ENCODE peak calls at places on chromosome 15, in ten cellular contexts. One of them, this sample, is unnamed.

GRCh38 chr15:90031231-90031791 is 30.2 kb downstream of the ZNF710 start:
- DNase-seq in ecto neural progenitor cell: no peak
- DNase-seq in EH: peak; percentile 73
- DNase-seq in left ventricle myocardium inferior: no peak
- DNase-seq in SHP77: no peak
- DNase-seq in astrocyte of the spinal cord: peak; percentile 48
- DNase-seq in Right ventricle myocardium inferior: no peak
- DNase-seq in non-pigmented ciliary epithelial cell: no peak
- DNase-seq in fibroblast of gingiva: peak; percentile 76
- DNase-seq in activated T-helper 9 cell treated with anti-CD3 and anti-CD28 coated beads, Interleukin-2, amount 50 U/mL, for 16 hours: no peak
- DNase-seq in this sample: no peak

GRCh38 chr15:101407439-101407838 is 82.1 kb downstream of the PCSK6 start:
- DNase-seq in ecto neural progenitor cell: no peak
- DNase-seq in EH: no peak
- DNase-seq in left ventricle myocardium inferior: no peak
- DNase-seq in SHP77: no peak
- DNase-seq in astrocyte of the spinal cord: no peak
- DNase-seq in Right ventricle myocardium inferior: no peak
- DNase-seq in non-pigmented ciliary epithelial cell: no peak
- DNase-seq in fibroblast of gingiva: no peak
- DNase-seq in activated T-helper 9 cell treated with anti-CD3 and anti-CD28 coated beads, Interleukin-2, amount 50 U/mL, for 16 hours: no peak
- DNase-seq in this sample: no peak

GRCh38 chr15:68379759-68380290 is 52.1 kb downstream of the ITGA11 start:
- DNase-seq in ecto neural progenitor cell: no peak
- DNase-seq in EH: peak; percentile 59
- DNase-seq in left ventricle myocardium inferior: no peak
- DNase-seq in SHP77: no peak
- DNase-seq in astrocyte of the spinal cord: peak; percentile 67
- DNase-seq in Right ventricle myocardium inferior: no peak
- DNase-seq in non-pigmented ciliary epithelial cell: no peak
- DNase-seq in fibroblast of gingiva: no peak
- DNase-seq in activated T-helper 9 cell treated with anti-CD3 and anti-CD28 coated beads, Interleukin-2, amount 50 U/mL, for 16 hours: no peak
- DNase-seq in this sample: no peak

GRCh38 chr15:89947338-89947829 is 34.6 kb upstream of the ARPIN start:
- DNase-seq in ecto neural progenitor cell: no peak
- DNase-seq in EH: no peak
- DNase-seq in left ventricle myocardium inferior: no peak
- DNase-seq in SHP77: no peak
- DNase-seq in astrocyte of the spinal cord: no peak
- DNase-seq in Right ventricle myocardium inferior: no peak
- DNase-seq in non-pigmented ciliary epithelial cell: no peak
- DNase-seq in fibroblast of gingiva: no peak
- DNase-seq in activated T-helper 9 cell treated with anti-CD3 and anti-CD28 coated beads, Interleukin-2, amount 50 U/mL, for 16 hours: no peak
- DNase-seq in this sample: no peak

GRCh38 chr15:42695527-42696071 is 41.3 kb downstream of the CDAN1 start:
- DNase-seq in ecto neural progenitor cell: no peak
- DNase-seq in EH: no peak
- DNase-seq in left ventricle myocardium inferior: no peak
- DNase-seq in SHP77: no peak
- DNase-seq in astrocyte of the spinal cord: no peak
- DNase-seq in Right ventricle myocardium inferior: no peak
- DNase-seq in non-pigmented ciliary epithelial cell: no peak
- DNase-seq in fibroblast of gingiva: peak; percentile 40
- DNase-seq in activated T-helper 9 cell treated with anti-CD3 and anti-CD28 coated beads, Interleukin-2, amount 50 U/mL, for 16 hours: no peak
- DNase-seq in this sample: no peak

GRCh38 chr15:62135532-62136134 is 29.5 kb downstream of the C2CD4B start:
- DNase-seq in ecto neural progenitor cell: no peak
- DNase-seq in EH: peak; percentile 72
- DNase-seq in left ventricle myocardium inferior: no peak
- DNase-seq in SHP77: no peak
- DNase-seq in astrocyte of the spinal cord: peak; percentile 22
- DNase-seq in Right ventricle myocardium inferior: no peak
- DNase-seq in non-pigmented ciliary epithelial cell: no peak
- DNase-seq in fibroblast of gingiva: no peak
- DNase-seq in activated T-helper 9 cell treated with anti-CD3 and anti-CD28 coated beads, Interleukin-2, amount 50 U/mL, for 16 hours: no peak
- DNase-seq in this sample: no peak

GRCh38 chr15:85825719-85826118 is 31.0 kb upstream of the KLHL25 start:
- DNase-seq in ecto neural progenitor cell: no peak
- DNase-seq in EH: no peak
- DNase-seq in left ventricle myocardium inferior: no peak
- DNase-seq in SHP77: peak; percentile 25
- DNase-seq in astrocyte of the spinal cord: no peak
- DNase-seq in Right ventricle myocardium inferior: no peak
- DNase-seq in non-pigmented ciliary epithelial cell: no peak
- DNase-seq in fibroblast of gingiva: no peak
- DNase-seq in activated T-helper 9 cell treated with anti-CD3 and anti-CD28 coated beads, Interleukin-2, amount 50 U/mL, for 16 hours: no peak
- DNase-seq in this sample: no peak

GRCh38 chr15:36645106-36645505 is 65.7 kb downstream of the CDIN1 start:
- DNase-seq in ecto neural progenitor cell: no peak
- DNase-seq in EH: no peak
- DNase-seq in left ventricle myocardium inferior: no peak
- DNase-seq in SHP77: no peak
- DNase-seq in astrocyte of the spinal cord: no peak
- DNase-seq in Right ventricle myocardium inferior: no peak
- DNase-seq in non-pigmented ciliary epithelial cell: no peak
- DNase-seq in fibroblast of gingiva: no peak
- DNase-seq in activated T-helper 9 cell treated with anti-CD3 and anti-CD28 coated beads, Interleukin-2, amount 50 U/mL, for 16 hours: no peak
- DNase-seq in this sample: no peak

GRCh38 chr15:31802761-31803160 is 227.6 kb upstream of the CHRNA7 start:
- DNase-seq in ecto neural progenitor cell: no peak
- DNase-seq in EH: no peak
- DNase-seq in left ventricle myocardium inferior: no peak
- DNase-seq in SHP77: no peak
- DNase-seq in astrocyte of the spinal cord: no peak
- DNase-seq in Right ventricle myocardium inferior: no peak
- DNase-seq in non-pigmented ciliary epithelial cell: no peak
- DNase-seq in fibroblast of gingiva: no peak
- DNase-seq in activated T-helper 9 cell treated with anti-CD3 and anti-CD28 coated beads, Interleukin-2, amount 50 U/mL, for 16 hours: no peak
- DNase-seq in this sample: no peak

GRCh38 chr15:20341901-20342605 is 199.5 kb downstream of the GOLGA6L6 start:
- DNase-seq in ecto neural progenitor cell: peak; percentile 91
- DNase-seq in EH: no peak
- DNase-seq in left ventricle myocardium inferior: peak; percentile 76
- DNase-seq in SHP77: no peak
- DNase-seq in astrocyte of the spinal cord: no peak
- DNase-seq in Right ventricle myocardium inferior: peak; percentile 93
- DNase-seq in non-pigmented ciliary epithelial cell: no peak
- DNase-seq in fibroblast of gingiva: no peak
- DNase-seq in activated T-helper 9 cell treated with anti-CD3 and anti-CD28 coated beads, Interleukin-2, amount 50 U/mL, for 16 hours: no peak
- DNase-seq in this sample: peak; percentile 58

GRCh38 chr15:73368301-73369072 is at the start of gene HCN4:
- DNase-seq in ecto neural progenitor cell: peak; percentile 83
- DNase-seq in EH: no peak
- DNase-seq in left ventricle myocardium inferior: peak; percentile 47
- DNase-seq in SHP77: no peak
- DNase-seq in astrocyte of the spinal cord: no peak
- DNase-seq in Right ventricle myocardium inferior: no peak
- DNase-seq in non-pigmented ciliary epithelial cell: no peak
- DNase-seq in fibroblast of gingiva: no peak
- DNase-seq in activated T-helper 9 cell treated with anti-CD3 and anti-CD28 coated beads, Interleukin-2, amount 50 U/mL, for 16 hours: no peak
- DNase-seq in this sample: peak; percentile 65

GRCh38 chr15:35999211-35999610 is 453.2 kb upstream of the DPH6 start:
- DNase-seq in ecto neural progenitor cell: no peak
- DNase-seq in EH: no peak
- DNase-seq in left ventricle myocardium inferior: no peak
- DNase-seq in SHP77: no peak
- DNase-seq in astrocyte of the spinal cord: no peak
- DNase-seq in Right ventricle myocardium inferior: no peak
- DNase-seq in non-pigmented ciliary epithelial cell: no peak
- DNase-seq in fibroblast of gingiva: no peak
- DNase-seq in activated T-helper 9 cell treated with anti-CD3 and anti-CD28 coated beads, Interleukin-2, amount 50 U/mL, for 16 hours: no peak
- DNase-seq in this sample: no peak

GRCh38 chr15:45230246-45230965 is 21.6 kb upstream of the SLC28A2 start:
- DNase-seq in ecto neural progenitor cell: no peak
- DNase-seq in EH: no peak
- DNase-seq in left ventricle myocardium inferior: no peak
- DNase-seq in SHP77: no peak
- DNase-seq in astrocyte of the spinal cord: no peak
- DNase-seq in Right ventricle myocardium inferior: no peak
- DNase-seq in non-pigmented ciliary epithelial cell: no peak
- DNase-seq in fibroblast of gingiva: no peak
- DNase-seq in activated T-helper 9 cell treated with anti-CD3 and anti-CD28 coated beads, Interleukin-2, amount 50 U/mL, for 16 hours: no peak
- DNase-seq in this sample: no peak

GRCh38 chr15:59791646-59792208 is 102.6 kb upstream of the BNIP2 start:
- DNase-seq in ecto neural progenitor cell: no peak
- DNase-seq in EH: no peak
- DNase-seq in left ventricle myocardium inferior: no peak
- DNase-seq in SHP77: peak; percentile 69
- DNase-seq in astrocyte of the spinal cord: no peak
- DNase-seq in Right ventricle myocardium inferior: no peak
- DNase-seq in non-pigmented ciliary epithelial cell: no peak
- DNase-seq in fibroblast of gingiva: no peak
- DNase-seq in activated T-helper 9 cell treated with anti-CD3 and anti-CD28 coated beads, Interleukin-2, amount 50 U/mL, for 16 hours: no peak
- DNase-seq in this sample: no peak

GRCh38 chr15:94070341-94071275 is 160.8 kb upstream of the MCTP2 start:
- DNase-seq in ecto neural progenitor cell: no peak
- DNase-seq in EH: peak; percentile 54
- DNase-seq in left ventricle myocardium inferior: no peak
- DNase-seq in SHP77: peak; percentile 70
- DNase-seq in astrocyte of the spinal cord: peak; percentile 66
- DNase-seq in Right ventricle myocardium inferior: no peak
- DNase-seq in non-pigmented ciliary epithelial cell: no peak
- DNase-seq in fibroblast of gingiva: no peak
- DNase-seq in activated T-helper 9 cell treated with anti-CD3 and anti-CD28 coated beads, Interleukin-2, amount 50 U/mL, for 16 hours: no peak
- DNase-seq in this sample: peak; percentile 13